ENCODE peak calls at places on chromosomes 1 and 21, in seven cellular contexts. A is progenitor cell of endocrine pancreas; V is stimulated activated naive CD4-positive, alpha-beta T cell treated with Interleukin-2 at 50 U/mL for 16 hours; C is stimulated activated CD4-positive, alpha-beta T cell treated with anti-CD3 and anti-CD28 coated beads, Interleukin-12 subunit alpha, Interleukin-12 subunit beta, amount 100 ng/mL, for 48 hours; T is T-helper 1 cell; X is CD4-positive, alpha-beta T cell; S is DMS153. M is an unnamed sample.

GRCh38 chr1:218775476-218776170 is 398.1 kb upstream of the LYPLAL1 start:
- DNase-seq in A (no peak), V (no peak), C (no peak), T (no peak), X (no peak), S (no peak), M (no peak)

GRCh38 chr1:186188736-186189135 is 186.3 kb downstream of the TPR start:
- DNase-seq in A (no peak), V (no peak), C (no peak), T (no peak), X (no peak), S (no peak), M (no peak)

GRCh38 chr1:30908886-30909777 is 574 bp upstream of the SDC3 start:
- DNase-seq in A (no peak), V (no peak), C (no peak), T (no peak), X (no peak), S (peak), M (no peak)

GRCh38 chr1:42684139-42684538 is 1.9 kb downstream of the YBX1 start:
- DNase-seq in A (no peak), V (no peak), C (peak), T (peak), X (no peak), S (no peak), M (no peak)

GRCh38 chr21:44304041-44304738 is 4.3 kb downstream of the PFKL start:
- DNase-seq in A (no peak), V (no peak), C (no peak), T (no peak), X (no peak), S (no peak), M (no peak)

GRCh38 chr1:66732407-66733166 is 19.7 kb upstream of the DYNLT5 start:
- DNase-seq in A (no peak), V (no peak), C (no peak), T (peak), X (no peak), S (no peak), M (no peak)

GRCh38 chr21:34113842-34114241 is 40.5 kb downstream of the MRPS6 start:
- DNase-seq in A (no peak), V (no peak), C (no peak), T (no peak), X (no peak), S (no peak), M (no peak)

GRCh38 chr1:109089242-109090015 is 1.1 kb upstream of the TMEM167B start:
- DNase-seq in A (no peak), V (peak), C (no peak), T (peak), X (no peak), S (peak), M (peak)

M was measured in body of pancreas.